ENCODE peak calls at places on chromosomes 16 and 17, in four cellular contexts. D is dorsolateral prefrontal cortex, B is nephron progenitor cell, A is testis. Y is an unnamed sample.

GRCh38 chr17:7221281-7222092 is 1.7 kb downstream of the ACADVL start:
- DNase-seq in D (no peak), B (no peak), A (no peak), Y (no peak)

GRCh38 chr17:75110307-75110937 is 653 bp downstream of the ARMC7 start:
- DNase-seq in D (no peak), B (peak), A (peak), Y (no peak)

GRCh38 chr16:68664297-68664696 is 19.2 kb downstream of the CDH3 start:
- DNase-seq in D (no peak), B (no peak), A (no peak), Y (no peak)

GRCh38 chr17:38982858-38983746 is 15.9 kb upstream of the FBXO47 start:
- DNase-seq in D (peak), B (peak), A (peak), Y (peak)

GRCh38 chr16:83356266-83356665 is 451.5 kb upstream of the HSBP1 start:
- DNase-seq in D (peak), B (peak), A (peak), Y (peak)

GRCh38 chr17:74746922-74747321 is 1.5 kb upstream of the NHERF1 start:
- DNase-seq in D (no peak), B (peak), A (no peak), Y (no peak)

GRCh38 chr17:75688209-75688771 is 21.2 kb downstream of the SAP30BP start:
- DNase-seq in D (no peak), B (no peak), A (no peak), Y (no peak)

GRCh38 chr17:75684249-75684648 is 17.1 kb downstream of the SAP30BP start:
- DNase-seq in D (no peak), B (no peak), A (no peak), Y (no peak)

GRCh38 chr16:228151-228855 is 946 bp downstream of the LUC7L start:
- DNase-seq in D (no peak), B (no peak), A (no peak), Y (no peak)

GRCh38 chr16:85459529-85460251 is 153.4 kb upstream of the GSE1 start:
- DNase-seq in D (no peak), B (no peak), A (peak), Y (no peak)

GRCh38 chr17:68399638-68400403 is 57.5 kb downstream of the WIPI1 start:
- DNase-seq in D (no peak), B (no peak), A (no peak), Y (no peak)

GRCh38 chr17:36705651-36706436 is 104.5 kb downstream of the MRM1 start:
- DNase-seq in D (no peak), B (peak), A (peak), Y (no peak)

GRCh38 chr16:57619133-57619605 is 9.3 kb upstream of the ADGRG1 start:
- DNase-seq in D (no peak), B (no peak), A (no peak), Y (no peak)

GRCh38 chr16:3561626-3562025 is 15.6 kb downstream of the NLRC3 start:
- DNase-seq in D (no peak), B (no peak), A (no peak), Y (no peak)

GRCh38 chr16:19503461-19504075 is 18.3 kb downstream of the GDE1 start:
- DNase-seq in D (no peak), B (no peak), A (no peak), Y (no peak)

DNA sequence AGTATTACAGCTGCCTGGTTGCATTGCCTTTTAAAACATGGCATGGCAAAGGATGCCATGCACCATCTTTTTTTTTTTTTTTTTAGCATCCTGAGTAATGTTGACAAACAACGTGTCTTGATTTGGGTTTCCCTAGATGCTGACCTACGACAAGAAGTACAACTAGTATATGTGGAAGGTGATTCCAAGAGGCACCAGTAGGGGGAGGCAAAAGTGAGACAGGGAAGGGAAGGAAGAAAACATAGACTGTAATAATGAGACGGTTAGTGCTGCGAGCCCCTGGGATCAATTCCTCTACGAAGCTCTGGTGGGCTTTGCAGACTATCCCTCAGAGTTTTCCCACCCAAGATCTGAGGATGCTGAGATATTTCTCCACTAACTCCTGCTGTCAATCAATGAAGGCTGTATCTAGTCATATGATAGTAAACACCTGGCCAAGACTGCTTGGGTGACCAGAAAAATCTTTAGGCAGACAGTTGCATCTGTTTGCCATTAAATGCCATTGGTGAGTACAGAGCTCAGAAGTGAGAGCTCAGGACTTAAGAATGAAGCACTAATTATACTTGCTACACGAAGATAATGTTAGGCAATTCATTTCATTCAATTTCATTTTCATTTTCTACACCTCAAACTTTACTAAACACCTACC is 458.6 kb upstream of the GOT2 start:
- DNase-seq in D (no peak), B (peak), A (peak), Y (peak)
- TF ChIP-seq CTCF in D (no peak), B (peak), A (peak), Y (peak)

DNA sequence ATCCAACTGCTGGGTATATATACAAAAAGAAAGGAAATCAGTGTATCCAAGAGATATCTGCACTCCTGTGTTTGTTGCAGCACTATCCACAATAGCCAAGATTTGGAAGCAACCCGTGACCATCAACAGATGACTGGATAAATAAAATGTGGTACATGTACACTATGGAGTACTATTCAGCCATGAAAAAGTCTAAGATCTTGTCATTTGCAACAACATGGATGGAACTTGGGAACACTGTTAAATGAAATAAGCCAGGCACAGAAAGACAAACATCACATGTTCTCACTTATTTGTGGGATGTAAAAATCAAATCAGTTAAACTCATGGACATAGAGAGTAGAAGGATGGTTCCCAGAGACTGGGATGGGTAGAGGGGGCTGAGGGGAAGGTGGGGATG is 620.7 kb downstream of the RBFOX1 start:
- DNase-seq in D (no peak), B (no peak), A (no peak), Y (no peak)
- TF ChIP-seq CTCF in D (no peak), B (no peak), A (no peak), Y (no peak)

DNA sequence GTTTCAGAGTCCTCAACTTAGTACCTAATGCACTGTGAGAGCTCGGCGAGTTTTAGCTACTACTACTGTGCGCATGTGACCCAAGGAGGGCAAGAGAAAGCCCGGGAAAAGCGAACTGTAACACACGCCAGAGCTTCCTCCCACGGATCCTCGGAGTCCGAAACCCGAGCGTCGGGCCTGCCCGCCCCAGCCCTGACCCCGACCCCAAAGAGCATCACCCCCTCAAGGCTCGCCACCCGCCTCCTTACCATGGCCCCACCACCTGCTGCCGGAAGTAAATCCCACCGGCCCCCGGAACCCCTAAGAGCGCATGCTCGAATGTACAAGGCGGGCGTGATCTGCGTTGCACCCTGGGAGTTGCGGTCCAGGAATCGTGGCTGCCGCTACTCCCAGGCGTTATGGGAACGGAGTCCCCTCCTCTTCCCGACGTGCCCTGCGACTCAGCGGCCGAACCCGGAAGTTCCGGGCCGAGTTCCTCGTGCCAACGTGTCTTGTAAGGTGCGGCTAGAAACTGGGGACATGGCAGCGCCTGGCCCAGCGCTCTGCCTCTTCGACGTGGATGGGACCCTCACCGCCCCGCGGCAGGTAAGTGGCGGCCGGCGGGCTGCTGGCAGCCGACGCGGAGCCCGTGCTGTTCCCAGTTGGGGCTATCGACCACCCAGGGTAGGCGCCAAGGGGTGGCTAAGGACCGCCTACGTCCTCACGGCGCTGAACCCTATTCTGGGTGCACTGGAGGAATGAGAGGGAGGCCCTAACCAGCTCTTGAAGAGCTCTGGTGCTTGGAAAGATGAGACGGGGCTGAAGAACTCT is at the start of the genes PMM2 and TMEM186:
- DNase-seq in D (peak), B (peak), A (peak), Y (peak)
- TF ChIP-seq CTCF in D (no peak), B (no peak), A (no peak), Y (no peak)

GRCh38 chr17:57441270-57441600 is 184.9 kb downstream of the MSI2 start:
- DNase-seq in D (no peak), B (no peak), A (no peak), Y (no peak)

GRCh38 chr17:57442914-57443571 is 186.7 kb downstream of the MSI2 start:
- DNase-seq in D (peak), B (no peak), A (peak), Y (no peak)

GRCh38 chr17:57442401-57442823 is 186.1 kb downstream of the MSI2 start:
- DNase-seq in D (no peak), B (no peak), A (no peak), Y (no peak)

GRCh38 chr17:57438031-57438731 is 181.9 kb downstream of the MSI2 start:
- DNase-seq in D (no peak), B (no peak), A (no peak), Y (no peak)

DNA sequence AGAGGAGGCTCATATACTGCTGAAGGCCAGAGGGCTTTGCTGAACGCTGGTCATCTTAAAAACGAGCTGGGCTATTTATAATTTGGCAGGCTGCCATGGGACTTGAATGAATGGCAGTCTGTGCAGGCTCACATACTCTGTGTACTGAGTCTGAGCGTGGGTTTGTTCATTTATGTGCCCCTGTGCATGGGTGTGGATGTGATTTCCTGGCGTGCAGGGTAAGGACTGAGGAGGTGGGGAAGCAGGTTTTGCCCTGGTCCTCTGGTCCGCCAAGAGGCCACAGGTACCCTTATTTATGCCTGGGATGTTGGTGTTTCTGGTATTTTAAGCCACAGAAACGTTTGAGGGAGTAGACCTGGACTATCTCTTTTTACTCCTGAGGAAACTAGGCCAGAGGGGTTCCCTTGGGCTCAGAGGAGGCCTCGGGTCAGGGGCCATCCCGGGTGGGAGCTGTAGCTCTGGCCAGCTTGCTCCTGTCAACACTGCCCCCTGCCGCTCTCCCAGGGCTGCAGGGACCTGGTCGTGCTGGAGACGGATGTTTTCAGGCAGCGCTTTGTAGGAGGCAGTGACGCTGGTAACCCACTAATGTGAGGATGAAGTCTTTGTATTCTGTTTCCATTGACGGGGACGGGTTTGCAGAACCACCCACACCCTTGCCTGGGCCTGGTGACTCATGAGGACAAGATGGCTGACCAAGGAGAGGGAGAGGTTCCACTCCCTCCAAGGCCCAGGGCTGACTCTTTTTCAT is 184.4 kb downstream of the MSI2 start:
- DNase-seq in D (peak), B (peak), A (peak), Y (no peak)
- TF ChIP-seq CTCF in D (peak), B (peak), A (peak), Y (peak)

GRCh38 chr17:58084317-58084981 is 1.2 kb downstream of the DYNLL2 start:
- DNase-seq in D (no peak), B (no peak), A (peak), Y (peak)
- TF ChIP-seq CTCF in D (no peak), B (no peak), A (no peak), Y (peak)

GRCh38 chr17:56830726-56831363 is 2.9 kb downstream of the C17orf67 start:
- DNase-seq in D (no peak), B (no peak), A (no peak), Y (no peak)
- TF ChIP-seq CTCF in D (no peak), B (no peak), A (no peak), Y (no peak)

DNA sequence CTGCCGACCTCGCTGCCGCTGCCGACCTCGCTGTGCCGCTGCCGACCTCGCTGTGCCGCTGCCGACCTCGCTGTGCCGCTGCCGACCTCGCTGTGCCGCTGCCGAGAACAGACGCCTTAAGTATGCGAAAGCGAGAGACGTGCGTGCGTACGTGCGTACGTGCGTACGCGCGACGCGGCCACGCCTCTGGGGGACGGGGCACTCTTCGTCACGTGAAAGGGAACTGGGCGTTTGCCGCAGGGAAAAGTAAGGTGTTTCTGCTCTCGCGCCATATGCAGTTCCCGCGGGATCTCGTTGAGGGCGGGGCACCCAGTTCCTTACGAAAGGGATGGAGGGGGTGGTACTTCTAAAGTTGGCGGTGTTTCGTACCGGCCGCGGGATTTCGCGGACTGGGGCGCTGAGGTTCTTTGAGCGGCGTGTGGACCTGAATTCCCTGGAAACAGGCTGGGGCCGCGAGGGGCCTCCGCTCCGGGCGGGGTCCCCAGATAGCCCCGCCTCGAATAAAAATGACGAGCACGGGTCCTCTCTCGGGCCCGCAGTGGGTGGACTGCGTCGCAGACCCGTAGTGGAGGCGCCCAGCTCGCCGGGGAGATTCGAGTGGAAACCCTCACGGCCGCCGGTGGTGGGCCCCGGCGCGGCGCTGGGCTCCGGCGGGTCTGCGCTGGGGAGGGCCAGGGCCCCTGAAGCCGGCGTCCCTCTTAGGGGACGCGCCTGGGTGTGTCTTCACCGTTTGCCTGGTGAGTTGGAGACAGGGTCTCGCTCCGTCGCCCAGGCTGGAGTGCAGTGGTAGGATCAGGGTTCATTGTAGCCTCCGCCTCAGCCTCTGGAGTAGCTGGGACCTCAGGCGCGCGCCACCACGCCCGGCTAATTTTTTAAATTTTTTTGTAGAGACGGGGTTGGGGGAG is at the start of gene EIF4A3:
- DNase-seq in D (peak), B (peak), A (peak), Y (peak)
- TF ChIP-seq CTCF in D (peak), B (no peak), A (no peak), Y (no peak)

DNA sequence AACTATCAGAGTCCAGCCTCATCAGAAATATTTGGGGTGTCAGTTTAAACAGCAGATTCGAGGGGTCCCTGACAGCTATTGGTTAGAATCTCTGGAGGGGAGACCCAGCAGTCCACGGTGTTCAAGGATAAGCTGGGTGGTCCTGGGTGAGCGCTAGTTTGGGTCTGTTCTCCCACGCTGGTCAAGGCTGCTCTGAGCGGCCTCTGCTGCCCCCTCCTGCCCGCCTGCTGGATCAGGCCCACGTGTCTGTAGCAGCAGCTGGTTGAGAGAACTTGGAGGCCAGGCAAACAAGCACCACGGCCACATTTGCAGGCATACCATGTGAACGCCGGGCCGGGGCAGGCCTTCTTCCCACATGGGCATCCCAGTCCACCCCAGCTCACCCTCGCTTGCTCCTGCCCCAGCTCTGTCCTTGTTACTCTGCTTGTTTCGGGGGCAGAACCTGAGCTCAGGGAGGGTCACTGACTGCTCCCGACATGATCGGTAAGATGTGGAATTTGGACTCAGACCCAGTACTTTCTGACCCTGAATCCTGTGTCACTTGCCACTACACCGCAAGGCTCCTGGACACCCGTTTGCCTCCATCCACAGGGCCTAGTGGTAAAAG is 7.4 kb downstream of the FOXF1 start:
- DNase-seq in D (peak), B (peak), A (peak), Y (no peak)
- TF ChIP-seq CTCF in D (peak), B (peak), A (peak), Y (peak)

GRCh38 chr17:14296511-14296910 is 4.4 kb upstream of the HS3ST3B1 start:
- DNase-seq in D (no peak), B (no peak), A (no peak), Y (no peak)

GRCh38 chr17:14295676-14296075 is 5.2 kb upstream of the HS3ST3B1 start:
- DNase-seq in D (no peak), B (no peak), A (no peak), Y (no peak)

GRCh38 chr17:14298221-14298994 is 2.5 kb upstream of the HS3ST3B1 start:
- DNase-seq in D (no peak), B (no peak), A (no peak), Y (no peak)

GRCh38 chr17:14299261-14300093 is 1.4 kb upstream of the HS3ST3B1 start:
- DNase-seq in D (no peak), B (peak), A (peak), Y (no peak)

DNA sequence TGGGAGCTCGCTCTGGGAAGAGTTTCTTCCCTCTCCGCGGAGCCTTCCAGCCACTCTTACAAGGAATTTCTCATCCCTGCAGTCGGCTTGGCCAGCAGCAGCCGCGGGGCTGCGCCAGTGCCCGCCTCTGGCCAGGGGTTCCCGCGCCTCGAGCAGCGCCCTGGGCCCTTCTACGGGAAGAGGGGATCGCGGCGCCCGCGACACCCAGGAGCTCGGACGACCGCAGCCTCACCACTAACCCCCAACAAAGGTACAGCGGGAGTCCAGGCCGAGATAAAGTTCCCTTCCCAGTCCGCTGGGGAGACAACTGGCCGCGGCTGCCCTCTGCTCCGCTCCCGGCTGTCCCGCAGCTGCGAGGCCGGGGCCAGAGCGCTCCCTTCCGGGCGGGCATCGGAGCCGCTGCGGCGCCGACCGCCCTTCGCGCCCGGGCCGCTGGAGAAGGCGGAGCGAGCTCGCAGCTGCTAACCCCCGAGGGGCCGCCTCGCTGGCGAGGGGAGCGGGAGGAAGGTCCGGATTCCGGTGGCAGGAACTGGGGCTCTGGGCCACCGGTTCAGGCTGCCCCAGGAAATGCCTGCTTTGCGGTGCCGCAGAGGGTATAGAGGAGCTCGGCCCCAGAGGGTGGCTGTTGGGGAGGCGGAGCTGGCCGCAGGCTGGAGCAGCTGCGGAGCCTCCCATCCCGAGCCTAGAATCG is 3.6 kb upstream of the HS3ST3B1 start:
- DNase-seq in D (no peak), B (peak), A (no peak), Y (no peak)
- TF ChIP-seq CTCF in D (no peak), B (no peak), A (no peak), Y (no peak)